ENCODE peak calls at places on chromosome 2, in four cellular contexts. One of them, this sample, is unnamed.

GRCh38 chr2:239000089-239000488 is 152.2 kb downstream of the TWIST2 start:
- DNase-seq in AG09309: no peak
- DNase-seq in iris pigment epithelial cell: no peak
- DNase-seq in NCI-H510A treated with DMSO at 0.1 percent for 48 hours: no peak
- DNase-seq in this sample: no peak

GRCh38 chr2:128316777-128317185 is 1.9 kb downstream of the HS6ST1 start:
- DNase-seq in AG09309: no peak
- DNase-seq in iris pigment epithelial cell: no peak
- DNase-seq in NCI-H510A treated with DMSO at 0.1 percent for 48 hours: no peak
- DNase-seq in this sample: no peak

GRCh38 chr2:9260411-9261037 is 53.9 kb downstream of the ASAP2 start:
- DNase-seq in AG09309: no peak
- DNase-seq in iris pigment epithelial cell: no peak
- DNase-seq in NCI-H510A treated with DMSO at 0.1 percent for 48 hours: no peak
- DNase-seq in this sample: no peak

GRCh38 chr2:43224131-43224570 is 2.3 kb downstream of the ZFP36L2 start:
- DNase-seq in AG09309: no peak
- DNase-seq in iris pigment epithelial cell: peak
- DNase-seq in NCI-H510A treated with DMSO at 0.1 percent for 48 hours: no peak
- DNase-seq in this sample: peak

GRCh38 chr2:45432406-45432805 is 178.7 kb downstream of the SRBD1 start:
- DNase-seq in AG09309: no peak
- DNase-seq in iris pigment epithelial cell: peak
- DNase-seq in NCI-H510A treated with DMSO at 0.1 percent for 48 hours: no peak
- DNase-seq in this sample: peak

GRCh38 chr2:206937519-206937918 is 1.8 kb upstream of the CPO start:
- DNase-seq in AG09309: no peak
- DNase-seq in iris pigment epithelial cell: no peak
- DNase-seq in NCI-H510A treated with DMSO at 0.1 percent for 48 hours: no peak
- DNase-seq in this sample: no peak

GRCh38 chr2:225002039-225002655 is 40.1 kb downstream of the DOCK10 start:
- DNase-seq in AG09309: no peak
- DNase-seq in iris pigment epithelial cell: peak
- DNase-seq in NCI-H510A treated with DMSO at 0.1 percent for 48 hours: peak
- DNase-seq in this sample: peak

GRCh38 chr2:235133837-235134236 is 182.0 kb downstream of the SH3BP4 start:
- DNase-seq in AG09309: no peak
- DNase-seq in iris pigment epithelial cell: no peak
- DNase-seq in NCI-H510A treated with DMSO at 0.1 percent for 48 hours: no peak
- DNase-seq in this sample: no peak

GRCh38 chr2:158388159-158388558 is 68.4 kb downstream of the CCDC148 start:
- DNase-seq in AG09309: no peak
- DNase-seq in iris pigment epithelial cell: no peak
- DNase-seq in NCI-H510A treated with DMSO at 0.1 percent for 48 hours: no peak
- DNase-seq in this sample: no peak

GRCh38 chr2:216548901-216549321 is 50.3 kb downstream of the RPL37A start:
- DNase-seq in AG09309: no peak
- DNase-seq in iris pigment epithelial cell: peak
- DNase-seq in NCI-H510A treated with DMSO at 0.1 percent for 48 hours: no peak
- DNase-seq in this sample: no peak

GRCh38 chr2:239930871-239931771 is 94.0 kb downstream of the NDUFA10 start:
- DNase-seq in AG09309: no peak
- DNase-seq in iris pigment epithelial cell: no peak
- DNase-seq in NCI-H510A treated with DMSO at 0.1 percent for 48 hours: no peak
- DNase-seq in this sample: no peak

This sample was measured in LHCN-M2.